ENCODE peak calls at places on chromosomes 12 and 14, in ten cellular contexts. V, A, J, L, S, D, X, H, T and M are unnamed samples.

GRCh38 chr12:6044082-6044481 is 80.4 kb downstream of the VWF start:
- DNase-seq in T (no peak), D (peak), L (no peak), J (no peak), V (no peak), S (no peak), H (no peak), A (no peak), X (no peak), M (no peak)

GRCh38 chr14:73879027-73879426 is 7.6 kb upstream of the ZNF410 start:
- DNase-seq in X (no peak), T (no peak), L (no peak), D (no peak), S (no peak), A (no peak), H (no peak), V (no peak), J (no peak), M (no peak)

GRCh38 chr12:92290016-92290685 is 144.5 kb upstream of the BTG1 start:
- DNase-seq in H (no peak), J (no peak), L (no peak), V (no peak), A (no peak), X (no peak), D (no peak), T (no peak), S (no peak), M (no peak)

GRCh38 chr12:107900588-107900987 is 126.1 kb downstream of the ASCL4 start:
- DNase-seq in D (no peak), S (no peak), J (no peak), A (no peak), H (no peak), T (no peak), X (no peak), L (no peak), V (no peak), M (no peak)

GRCh38 chr12:117141097-117141898 is 42.1 kb upstream of the TESC start:
- DNase-seq in H (no peak), S (no peak), L (no peak), J (no peak), V (no peak), D (no peak), X (no peak), A (no peak), T (no peak), M (no peak)

GRCh38 chr14:89399594-89400068 is 17.4 kb downstream of the FOXN3 start:
- DNase-seq in X (no peak), S (no peak), L (peak), T (no peak), V (peak), J (no peak), A (peak), D (peak), H (peak), M (no peak)

GRCh38 chr12:91695964-91696363 is 449.7 kb downstream of the BTG1 start:
- DNase-seq in J (no peak), T (no peak), A (peak), L (no peak), X (no peak), H (no peak), D (peak), S (no peak), V (no peak), M (no peak)

GRCh38 chr14:24362241-24362960 is 5.6 kb upstream of the NFATC4 start:
- DNase-seq in T (no peak), J (no peak), L (no peak), V (no peak), X (no peak), D (no peak), H (no peak), S (no peak), A (no peak), M (no peak)

GRCh38 chr14:73162271-73162670 is 26.0 kb downstream of the PSEN1 start:
- DNase-seq in H (peak), J (no peak), V (no peak), L (no peak), D (no peak), X (no peak), A (no peak), T (no peak), S (no peak), M (no peak)

GRCh38 chr14:70239802-70240201 is 51.1 kb upstream of the SLC8A3 start:
- DNase-seq in A (no peak), V (no peak), J (no peak), L (no peak), T (no peak), S (no peak), H (no peak), X (no peak), D (no peak), M (no peak)

GRCh38 chr14:62206456-62206855 is 444.2 kb downstream of the SNAPC1 start:
- DNase-seq in H (no peak), A (no peak), S (no peak), D (no peak), T (no peak), V (no peak), J (no peak), L (no peak), X (no peak), M (no peak)

GRCh38 chr12:122080149-122081107 is 1.9 kb downstream of the MLXIP start:
- DNase-seq in L (peak), A (peak), T (peak), H (peak), X (peak), J (peak), V (no peak), D (peak), S (no peak), M (no peak)

GRCh38 chr14:54487771-54488170 is 1.0 kb downstream of the GMFB start:
- DNase-seq in V (no peak), H (no peak), J (no peak), D (peak), T (no peak), S (no peak), L (peak), A (no peak), X (no peak), M (no peak)

GRCh38 chr14:51865953-51866747 is 5.7 kb downstream of the GNG2 start:
- DNase-seq in H (no peak), A (no peak), L (no peak), D (no peak), J (no peak), V (peak), S (no peak), X (no peak), T (no peak), M (peak)

GRCh38 chr14:70401643-70402042 is 15.2 kb downstream of the SYNJ2BP start:
- DNase-seq in S (no peak), V (no peak), A (no peak), D (no peak), L (no peak), X (no peak), H (no peak), J (no peak), T (no peak), M (no peak)

GRCh38 chr12:30796891-30797371 is 42.2 kb upstream of the CAPRIN2 start:
- DNase-seq in J (no peak), H (no peak), S (no peak), T (no peak), X (no peak), D (peak), V (peak), A (no peak), L (no peak), M (no peak)

GRCh38 chr12:119308743-119309456 is 25.6 kb upstream of the CCDC60 start:
- DNase-seq in D (no peak), T (no peak), J (no peak), V (peak), L (no peak), H (no peak), S (no peak), X (no peak), A (no peak), M (no peak)

GRCh38 chr12:111276189-111276588 is 92.7 kb downstream of the PHETA1 start:
- DNase-seq in L (no peak), J (no peak), S (no peak), D (no peak), A (no peak), X (no peak), H (no peak), V (no peak), T (no peak), M (no peak)

GRCh38 chr12:52146822-52147366 is 44.9 kb downstream of the KRT80 start:
- DNase-seq in L (no peak), X (no peak), T (no peak), H (no peak), V (no peak), J (no peak), D (no peak), S (no peak), A (no peak), M (no peak)

GRCh38 chr14:72810201-72810600 is 83.7 kb downstream of the DPF3 start:
- DNase-seq in S (no peak), X (no peak), D (no peak), T (no peak), A (no peak), H (no peak), V (no peak), J (no peak), L (no peak), M (peak)

GRCh38 chr12:117032593-117033381 is 66.4 kb downstream of the TESC start:
- DNase-seq in L (no peak), T (no peak), A (no peak), J (peak), S (no peak), X (no peak), H (no peak), D (no peak), V (peak), M (no peak)

GRCh38 chr12:12267801-12268200 is 957 bp upstream of the LRP6 start:
- DNase-seq in X (no peak), A (peak), H (no peak), V (peak), L (no peak), S (no peak), J (no peak), T (no peak), D (peak), M (no peak)

GRCh38 chr14:101953151-101953550 is 11.2 kb upstream of the DYNC1H1 start:
- DNase-seq in J (no peak), H (no peak), X (no peak), S (no peak), L (no peak), A (no peak), D (no peak), V (no peak), T (no peak), M (no peak)

GRCh38 chr12:54390668-54391551 is 6.4 kb upstream of the ZNF385A start:
- DNase-seq in X (peak), V (peak), H (peak), D (peak), L (no peak), J (peak), S (peak), T (no peak), A (peak), M (peak)